ENCODE peak calls at places on chromosomes 11 and 22, in four cellular contexts. One of them, this sample, is unnamed.

GRCh38 chr11:7021318-7021717 is 1.0 kb downstream of the NLRP14 start:
- DNase-seq in H1: no peak
- DNase-seq in GM12891: no peak
- DNase-seq in K562: no peak
- DNase-seq in this sample: no peak

GRCh38 chr11:120137611-120138521 is at the start of gene TRIM29:
- DNase-seq in K562: no peak
- DNase-seq in GM12891: peak
- DNase-seq in H1: no peak
- DNase-seq in this sample: peak

GRCh38 chr22:49303061-49303735 is 524.5 kb downstream of the BRD1 start:
- DNase-seq in GM12891: no peak
- DNase-seq in H1: no peak
- DNase-seq in K562: no peak
- DNase-seq in this sample: no peak

GRCh38 chr11:122852071-122852831 is 14.0 kb downstream of the CRTAM start:
- DNase-seq in K562: no peak
- DNase-seq in H1: no peak
- DNase-seq in GM12891: no peak
- DNase-seq in this sample: no peak

GRCh38 chr11:3836903-3837302 is 3.9 kb downstream of the RHOG start:
- DNase-seq in H1: no peak
- DNase-seq in GM12891: no peak
- DNase-seq in K562: peak
- DNase-seq in this sample: no peak

GRCh38 chr11:196786-197731 is 4.2 kb downstream of the SCGB1C1 start:
- DNase-seq in GM12891: no peak
- DNase-seq in K562: no peak
- DNase-seq in H1: no peak
- DNase-seq in this sample: no peak

GRCh38 chr22:47232197-47232596 is 469.7 kb downstream of the TBC1D22A start:
- DNase-seq in K562: no peak
- DNase-seq in GM12891: no peak
- DNase-seq in H1: no peak
- DNase-seq in this sample: no peak

GRCh38 chr22:27601195-27601594 is 200.4 kb downstream of the MN1 start:
- DNase-seq in K562: no peak
- DNase-seq in H1: no peak
- DNase-seq in GM12891: no peak
- DNase-seq in this sample: no peak

GRCh38 chr11:104618949-104619348 is 279.3 kb downstream of the CASP12 start:
- DNase-seq in GM12891: no peak
- DNase-seq in K562: no peak
- DNase-seq in H1: no peak
- DNase-seq in this sample: no peak

GRCh38 chr11:70743941-70744351 is 345.6 kb downstream of the CTTN start:
- DNase-seq in GM12891: no peak
- DNase-seq in K562: no peak
- DNase-seq in H1: no peak
- DNase-seq in this sample: no peak

GRCh38 chr11:100830978-100831732 is 144.1 kb downstream of the ARHGAP42 start:
- DNase-seq in H1: no peak
- DNase-seq in GM12891: no peak
- DNase-seq in K562: no peak
- DNase-seq in this sample: no peak

GRCh38 chr11:65884716-65885092 is 3.6 kb downstream of the FIBP start:
- DNase-seq in GM12891: peak
- DNase-seq in H1: no peak
- DNase-seq in K562: peak
- DNase-seq in this sample: peak

GRCh38 chr11:8911040-8911823 is at the start of gene AKIP1:
- DNase-seq in K562: peak
- DNase-seq in GM12891: peak
- DNase-seq in H1: peak
- DNase-seq in this sample: peak

GRCh38 chr11:118618991-118619375 is 11.6 kb downstream of the PHLDB1 start:
- DNase-seq in K562: no peak
- DNase-seq in H1: no peak
- DNase-seq in GM12891: no peak
- DNase-seq in this sample: no peak

GRCh38 chr22:26589367-26589844 is 526 bp downstream of the TPST2 start:
- DNase-seq in K562: peak
- DNase-seq in GM12891: peak
- DNase-seq in H1: no peak
- DNase-seq in this sample: no peak

GRCh38 chr11:107998761-107999160 is 9.9 kb upstream of the CUL5 start:
- DNase-seq in H1: no peak
- DNase-seq in GM12891: no peak
- DNase-seq in K562: no peak
- DNase-seq in this sample: no peak

GRCh38 chr22:39990688-39991087 is 4.1 kb upstream of the FAM83F start:
- DNase-seq in K562: peak
- DNase-seq in H1: no peak
- DNase-seq in GM12891: no peak
- DNase-seq in this sample: no peak

GRCh38 chr11:15770798-15771414 is 585.4 kb downstream of the SOX6 start:
- DNase-seq in K562: peak
- DNase-seq in H1: peak
- DNase-seq in GM12891: peak
- DNase-seq in this sample: no peak

GRCh38 chr22:46072030-46072881 is 78.1 kb upstream of the PPARA start:
- DNase-seq in GM12891: no peak
- DNase-seq in K562: no peak
- DNase-seq in H1: no peak
- DNase-seq in this sample: peak

GRCh38 chr22:40826984-40827741 is 8.0 kb upstream of the SLC25A17 start:
- DNase-seq in GM12891: no peak
- DNase-seq in K562: no peak
- DNase-seq in H1: no peak
- DNase-seq in this sample: no peak

GRCh38 chr11:12724301-12725046 is 50.3 kb downstream of the TEAD1 start:
- DNase-seq in H1: peak
- DNase-seq in GM12891: no peak
- DNase-seq in K562: peak
- DNase-seq in this sample: no peak

GRCh38 chr11:120425527-120425926 is 86.0 kb upstream of the GRIK4 start:
- DNase-seq in K562: no peak
- DNase-seq in H1: no peak
- DNase-seq in GM12891: no peak
- DNase-seq in this sample: no peak

GRCh38 chr11:3231851-3232744 is at the start of gene MRGPRE:
- DNase-seq in GM12891: no peak
- DNase-seq in H1: no peak
- DNase-seq in K562: peak
- DNase-seq in this sample: no peak

GRCh38 chr11:69470793-69471192 is 10.7 kb upstream of the LINC01488 start:
- DNase-seq in K562: no peak
- DNase-seq in H1: no peak
- DNase-seq in GM12891: no peak
- DNase-seq in this sample: no peak

GRCh38 chr11:1054143-1055108 is 17.9 kb upstream of the MUC6 start:
- DNase-seq in K562: no peak
- DNase-seq in GM12891: no peak
- DNase-seq in H1: no peak
- DNase-seq in this sample: no peak

GRCh38 chr11:65997286-65997685 is 4.7 kb downstream of the EIF1AD start:
- DNase-seq in GM12891: no peak
- DNase-seq in H1: no peak
- DNase-seq in K562: peak
- DNase-seq in this sample: no peak

GRCh38 chr11:100830295-100830694 is 143.2 kb downstream of the ARHGAP42 start:
- DNase-seq in GM12891: no peak
- DNase-seq in K562: no peak
- DNase-seq in H1: no peak
- DNase-seq in this sample: no peak

GRCh38 chr11:132202621-132203020 is 832.2 kb downstream of the NTM start:
- DNase-seq in H1: no peak
- DNase-seq in GM12891: no peak
- DNase-seq in K562: no peak
- DNase-seq in this sample: no peak

GRCh38 chr11:107018274-107018901 is at the start of gene GUCY1A2:
- DNase-seq in H1: no peak
- DNase-seq in GM12891: peak
- DNase-seq in K562: no peak
- DNase-seq in this sample: peak

DNA sequence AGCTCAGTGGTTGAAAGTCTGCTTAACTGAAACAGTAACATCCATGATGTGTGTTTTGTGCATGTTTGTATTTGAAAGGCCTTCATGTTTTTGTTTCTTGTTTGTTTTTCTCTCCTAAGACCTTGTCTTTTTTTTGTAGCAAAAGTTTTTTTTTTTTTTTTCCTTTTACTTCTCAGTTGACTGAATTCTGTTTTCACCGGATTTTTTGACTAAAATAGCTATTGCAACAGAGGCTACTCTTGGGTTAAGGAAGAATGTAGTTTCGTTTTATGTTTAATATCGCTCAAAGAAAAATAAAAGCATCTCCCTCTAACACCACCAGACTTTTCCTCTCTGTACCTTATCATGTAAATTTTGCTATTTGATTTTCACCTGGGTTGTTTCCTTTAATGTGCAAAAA is 15.1 kb downstream of the APOL6 start:
- DNase-seq in K562: no peak
- DNase-seq in GM12891: no peak
- DNase-seq in H1: no peak
- DNase-seq in this sample: no peak
- TF ChIP-seq POLR2A in K562: no peak
- TF ChIP-seq POLR2A in GM12891: no peak
- TF ChIP-seq POLR2A in H1: no peak
- TF ChIP-seq POLR2A in this sample: no peak

GRCh38 chr22:42202669-42203068 is 67.8 kb downstream of the TCF20 start:
- DNase-seq in K562: no peak
- DNase-seq in H1: no peak
- DNase-seq in GM12891: no peak
- DNase-seq in this sample: no peak
- TF ChIP-seq TAF1 in K562: no peak
- TF ChIP-seq TAF1 in H1: no peak
- TF ChIP-seq TAF1 in GM12891: no peak
- TF ChIP-seq TAF1 in this sample: no peak

GRCh38 chr11:124075841-124076571 is 34.9 kb upstream of the OR10G7 start:
- DNase-seq in H1: no peak
- DNase-seq in K562: no peak
- DNase-seq in GM12891: peak
- DNase-seq in this sample: no peak
- TF ChIP-seq POLR2A in H1: no peak
- TF ChIP-seq POLR2A in K562: no peak
- TF ChIP-seq POLR2A in GM12891: no peak
- TF ChIP-seq POLR2A in this sample: no peak

GRCh38 chr11:102615894-102616432 is 9.2 kb downstream of the MMP20 start:
- DNase-seq in K562: no peak
- DNase-seq in H1: no peak
- DNase-seq in GM12891: no peak
- DNase-seq in this sample: no peak
- TF ChIP-seq TAF1 in K562: no peak
- TF ChIP-seq TAF1 in H1: no peak
- TF ChIP-seq TAF1 in GM12891: no peak
- TF ChIP-seq TAF1 in this sample: no peak

DNA sequence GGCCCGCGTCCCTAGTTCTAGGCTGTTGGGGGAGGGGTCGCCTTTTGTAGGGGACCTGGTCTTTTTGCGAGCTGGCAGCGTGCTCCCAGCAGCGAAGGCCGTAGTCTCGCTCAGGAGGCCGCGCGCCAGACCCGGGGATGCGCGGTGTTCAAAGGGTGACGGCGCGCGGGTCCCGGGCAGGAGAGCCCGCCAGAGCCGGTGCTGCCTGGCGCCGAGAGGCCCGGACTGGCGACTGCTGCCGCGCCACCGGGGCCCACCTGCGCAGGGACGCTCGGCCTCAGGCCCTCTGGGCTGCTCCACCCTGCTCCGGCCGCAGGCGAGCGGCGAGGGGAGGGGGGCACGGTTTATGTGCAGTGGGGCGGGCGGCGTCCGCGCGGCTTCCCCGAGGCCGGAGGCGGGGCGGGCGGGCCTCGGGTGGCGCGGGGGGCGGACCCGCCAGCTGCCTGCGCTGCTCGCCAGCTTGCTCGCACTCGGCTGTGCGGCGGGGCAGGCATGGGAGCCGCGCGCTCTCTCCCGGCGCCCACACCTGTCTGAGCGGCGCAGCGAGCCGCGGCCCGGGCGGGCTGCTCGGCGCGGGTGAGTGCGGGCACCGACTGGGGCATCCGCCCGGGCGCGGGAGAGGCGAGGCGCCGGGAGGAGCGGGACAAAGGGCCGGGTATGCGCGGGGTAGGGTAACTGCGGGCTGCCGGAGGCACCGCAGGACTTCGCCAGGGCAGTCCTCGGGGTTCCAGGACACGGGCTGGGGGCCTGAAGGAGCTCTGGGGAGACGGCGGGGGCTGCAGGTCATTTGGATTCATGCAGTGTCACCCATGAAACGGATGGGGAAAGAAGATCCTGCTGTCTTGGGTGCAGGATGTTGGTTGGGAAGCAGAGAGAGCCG is at the start of gene PRSS23:
- DNase-seq in H1: no peak
- DNase-seq in K562: peak
- DNase-seq in GM12891: peak
- DNase-seq in this sample: no peak
- TF ChIP-seq POLR2A in H1: peak
- TF ChIP-seq POLR2A in K562: no peak
- TF ChIP-seq POLR2A in GM12891: no peak
- TF ChIP-seq POLR2A in this sample: no peak

GRCh38 chr11:133403900-133404299 is 128.4 kb downstream of the OPCML start:
- DNase-seq in K562: peak
- DNase-seq in H1: no peak
- DNase-seq in GM12891: no peak
- DNase-seq in this sample: no peak
- TF ChIP-seq TAF1 in K562: no peak
- TF ChIP-seq TAF1 in H1: no peak
- TF ChIP-seq TAF1 in GM12891: no peak
- TF ChIP-seq TAF1 in this sample: no peak

DNA sequence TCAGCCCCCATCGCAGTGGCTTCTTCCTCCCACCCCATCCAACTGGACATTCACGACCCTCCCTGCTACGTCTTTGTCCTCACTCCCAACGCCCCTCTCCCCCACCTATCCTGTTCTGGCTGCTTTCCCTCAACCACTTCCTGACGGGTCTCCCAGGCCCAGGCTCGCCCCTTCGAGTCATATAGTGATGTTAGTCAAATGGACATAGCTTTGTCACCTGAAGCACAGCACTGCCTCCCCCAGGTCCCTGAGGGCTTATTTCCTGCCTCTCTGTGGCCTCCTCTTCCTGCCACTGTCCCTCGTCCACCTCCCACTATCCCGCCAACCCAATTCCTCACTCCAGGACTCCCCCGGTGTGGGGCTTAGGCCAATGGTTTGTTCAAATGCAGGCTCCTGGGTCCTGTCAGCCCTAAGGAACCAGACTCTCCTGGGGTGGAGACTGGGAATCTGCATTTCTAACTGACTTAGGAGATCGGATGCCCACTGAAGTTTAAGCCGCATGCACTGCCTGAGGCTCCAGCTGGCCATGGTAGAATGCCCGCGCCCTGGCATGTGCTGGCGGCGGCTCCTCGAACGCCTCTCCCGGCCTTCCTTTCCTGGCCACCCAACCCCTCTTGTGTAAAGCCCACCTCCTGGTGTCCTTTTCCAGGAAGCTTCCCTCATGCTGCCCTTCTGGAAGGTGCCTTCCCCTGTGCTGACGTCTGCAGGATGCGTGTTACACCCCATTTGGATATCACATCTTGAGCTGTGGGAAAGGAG is 18.3 kb downstream of the SUN2 start:
- DNase-seq in H1: no peak
- DNase-seq in GM12891: no peak
- DNase-seq in K562: no peak
- DNase-seq in this sample: no peak
- TF ChIP-seq POLR2A in H1: no peak
- TF ChIP-seq POLR2A in GM12891: no peak
- TF ChIP-seq POLR2A in K562: peak
- TF ChIP-seq POLR2A in this sample: peak